ENCODE peak calls at places on chromosomes 12 and 14, in six cellular contexts. G, X, U, B, J and S are unnamed samples.
A peak's percentile ranks its signal among the peaks of the same experiment; 100 is the strongest.

GRCh38 chr12:96879301-96879700 is 27.8 kb upstream of the NEDD1 start:
- DNase-seq in G (no peak), X (no peak), U (no peak), B (no peak), J (no peak), S (no peak)

GRCh38 chr12:113238309-113238708 is 17.0 kb downstream of the TPCN1 start:
- DNase-seq in G (no peak), X (no peak), U (no peak), B (no peak), J (no peak), S (no peak)

GRCh38 chr12:52952082-52952801 is 3.3 kb downstream of the KRT18 start:
- DNase-seq in G (no peak), X (no peak), U (no peak), B (no peak), J (no peak), S (no peak)

GRCh38 chr14:25862068-25862467 is 735.8 kb downstream of the NOVA1 start:
- DNase-seq in G (no peak), X (no peak), U (no peak), B (no peak), J (no peak), S (no peak)

GRCh38 chr14:31884776-31885379 is 192.2 kb upstream of the ARHGAP5 start:
- DNase-seq in G (peak; percentile 60), X (no peak), U (no peak), B (no peak), J (no peak), S (peak; percentile 54)

GRCh38 chr12:44584625-44585024 is 291.5 kb downstream of the NELL2 start:
- DNase-seq in G (no peak), X (no peak), U (peak; percentile 29), B (no peak), J (no peak), S (no peak)

GRCh38 chr12:49126852-49127763 is 4.1 kb downstream of the TUBA1B start:
- DNase-seq in G (no peak), X (no peak), U (no peak), B (no peak), J (no peak), S (peak; percentile 23)

GRCh38 chr14:58285132-58285531 is 13.2 kb upstream of the ARID4A start:
- DNase-seq in G (no peak), X (no peak), U (no peak), B (no peak), J (no peak), S (no peak)

GRCh38 chr12:131176926-131177325 is 223.2 kb downstream of the ADGRD1 start:
- DNase-seq in G (no peak), X (no peak), U (no peak), B (no peak), J (no peak), S (no peak)

GRCh38 chr12:89529738-89530137 is 3.9 kb upstream of the POC1B start:
- DNase-seq in G (peak; percentile 67), X (peak; percentile 67), U (no peak), B (peak; percentile 32), J (no peak), S (peak; percentile 65)

DNA sequence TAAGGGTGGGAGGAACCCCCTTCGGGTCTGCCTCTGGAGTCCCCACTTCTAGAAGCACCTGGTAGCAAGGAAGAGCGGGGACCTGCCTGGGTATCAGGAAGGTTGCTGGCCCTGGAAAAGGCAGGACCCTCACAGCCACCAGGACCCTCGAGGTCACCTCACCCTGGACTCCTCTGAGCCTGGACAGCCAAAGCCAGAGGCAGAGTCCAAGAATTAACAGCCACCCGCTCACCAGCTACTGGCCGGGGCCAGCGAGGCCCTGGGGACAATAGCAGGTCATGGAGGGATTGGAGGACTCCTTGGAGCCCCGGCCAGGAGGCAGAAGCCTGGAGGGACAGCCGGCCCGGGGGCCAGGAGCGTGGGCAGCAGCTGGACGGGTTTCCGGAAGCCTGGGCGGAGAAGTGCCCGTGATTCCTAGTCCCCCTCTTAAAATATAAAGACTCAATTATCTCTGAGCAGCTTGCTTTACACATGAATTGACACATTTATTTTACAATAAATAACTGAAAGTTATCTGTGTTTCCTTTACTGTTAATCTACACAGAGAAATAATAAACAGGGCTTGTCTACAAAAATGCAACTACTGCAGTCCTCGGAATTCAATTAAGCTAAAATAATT is 17.5 kb downstream of the BCL11B start:
- DNase-seq in G (no peak), X (no peak), U (no peak), B (no peak), J (no peak), S (no peak)
- H2AFZ ChIP-seq in G (no peak overlapping the region), X (no peak overlapping the region), U (no peak overlapping the region), B (no peak overlapping the region), J (no peak overlapping the region), S (no peak overlapping the region)

DNA sequence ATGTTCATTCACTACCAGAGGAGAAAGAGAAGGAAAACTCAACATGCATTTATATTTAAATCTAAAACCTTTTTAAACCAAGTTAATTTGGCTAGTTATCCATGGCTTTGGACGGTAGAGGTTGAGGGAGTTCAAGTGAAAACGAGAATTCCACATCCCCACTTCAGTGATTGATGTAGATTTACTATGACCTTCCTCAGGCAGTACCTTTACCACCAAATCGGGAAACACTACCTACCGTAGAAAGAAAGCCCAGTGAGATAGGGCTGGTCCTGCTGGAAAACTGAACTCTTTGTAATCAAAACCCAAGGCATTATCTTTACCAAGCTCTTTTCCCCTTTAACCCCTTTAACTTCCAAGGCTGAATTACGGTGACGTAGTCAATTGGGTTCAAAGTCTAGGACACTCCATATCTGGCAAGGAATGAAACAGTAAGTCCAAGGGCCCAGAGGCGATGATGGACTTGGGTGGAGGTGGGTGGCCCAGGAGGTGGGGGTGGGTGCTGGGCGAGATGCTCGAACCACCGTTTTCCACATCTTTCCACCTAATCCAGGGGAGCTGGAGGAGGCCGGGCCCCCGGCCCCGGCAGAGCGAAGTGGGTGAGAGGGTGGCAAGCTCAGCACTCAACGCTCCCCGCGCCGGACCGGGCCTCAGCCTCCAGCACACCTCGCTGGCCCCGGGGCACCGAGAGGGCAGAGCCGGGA is 618 bp downstream of the SEC23A start:
- DNase-seq in G (peak; percentile 44), X (peak; percentile 69), U (no peak), B (no peak), J (no peak), S (peak; percentile 27)
- H4K8ac ChIP-seq in G (peak overlapping the region; percentile 89), X (peak overlapping the region; percentile 74), U (no peak overlapping the region), B (peak overlapping the region; percentile 43), J (no peak overlapping the region), S (peak overlapping the region; percentile 95)

GRCh38 chr14:62689741-62690140 is 355.5 kb downstream of the KCNH5 start:
- DNase-seq in G (no peak), X (no peak), U (no peak), B (no peak), J (no peak), S (no peak)

GRCh38 chr14:62687818-62688217 is 357.4 kb downstream of the KCNH5 start:
- DNase-seq in G (no peak), X (no peak), U (no peak), B (no peak), J (no peak), S (no peak)

GRCh38 chr14:62694075-62694474 is 351.2 kb downstream of the KCNH5 start:
- DNase-seq in G (peak; percentile 99), X (peak; percentile 81), U (no peak), B (no peak), J (no peak), S (peak; percentile 32)

GRCh38 chr14:62692490-62693106 is 352.7 kb downstream of the KCNH5 start:
- DNase-seq in G (peak; percentile 51), X (peak; percentile 60), U (no peak), B (no peak), J (no peak), S (no peak)

GRCh38 chr14:62691613-62692489 is 353.4 kb downstream of the KCNH5 start:
- DNase-seq in G (peak; percentile 97), X (peak; percentile 97), U (no peak), B (no peak), J (no peak), S (peak; percentile 93)
- H3K14ac ChIP-seq in G (peak overlapping the region; percentile 72), X (no peak overlapping the region), U (no peak overlapping the region), B (no peak overlapping the region), J (no peak overlapping the region), S (peak overlapping the region; percentile 66)

DNA sequence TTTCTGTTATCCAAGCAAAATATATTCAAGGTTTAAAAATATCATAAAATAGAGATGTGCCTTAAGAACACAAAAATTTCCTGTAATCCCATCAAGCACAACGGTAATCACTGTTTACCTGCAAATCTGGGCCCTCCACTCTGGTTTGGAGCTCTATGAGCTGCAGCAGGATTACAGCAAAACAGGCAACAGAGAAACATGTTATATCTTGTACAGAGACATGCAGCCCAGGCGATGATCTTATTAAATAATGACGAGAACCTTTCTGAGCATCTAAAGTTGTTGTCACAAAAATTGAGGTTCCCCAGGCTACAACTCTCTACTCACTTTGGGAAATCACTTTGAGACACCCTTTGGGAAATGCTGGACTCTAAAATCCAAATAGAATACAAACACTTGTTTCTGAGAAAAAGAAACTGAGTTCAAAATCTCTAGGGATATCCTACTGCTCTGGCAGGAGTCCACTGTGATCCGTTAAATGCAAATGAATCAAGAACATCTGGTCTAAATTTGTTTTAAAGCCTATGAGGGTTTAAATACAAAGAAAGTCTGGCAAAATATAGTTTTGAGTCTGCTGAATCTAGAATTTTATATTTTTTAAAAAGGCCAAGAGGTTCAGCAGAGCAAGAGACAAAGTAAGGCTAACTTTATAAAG is 36.3 kb downstream of the STON2 start:
- DNase-seq in G (no peak), X (no peak), U (no peak), B (no peak), J (no peak), S (no peak)
- H2AFZ ChIP-seq in G (no peak overlapping the region), X (no peak overlapping the region), U (no peak overlapping the region), B (no peak overlapping the region), J (no peak overlapping the region), S (no peak overlapping the region)